ENCODE peak calls at places on chromosomes 4 and X, in five cellular contexts. X is retina, Q is iris pigment epithelial cell, D is left ventricle myocardium inferior, W is OCI-LY7. K is an unnamed sample.
A peak's percentile ranks its signal among the peaks of the same experiment; 100 is the strongest.

GRCh38 chrX:3345281-3346081 is 971 bp downstream of the MXRA5 start:
- DNase-seq in X (peak; percentile 39), Q (peak; percentile 29), D (peak; percentile 58), W (no peak), K (peak; percentile 57)

GRCh38 chr4:13430834-13431568 is 53.1 kb downstream of the RAB28 start:
- DNase-seq in X (no peak), Q (peak; percentile 10), D (no peak), W (peak; percentile 12), K (no peak)

GRCh38 chr4:6235012-6235411 is 34.6 kb upstream of the WFS1 start:
- DNase-seq in X (no peak), Q (no peak), D (no peak), W (no peak), K (no peak)

GRCh38 chr4:15162465-15163283 is 160.4 kb downstream of the CPEB2 start:
- DNase-seq in X (no peak), Q (peak; percentile 65), D (no peak), W (peak; percentile 11), K (peak; percentile 80)

GRCh38 chrX:132958086-132958703 is at the start of gene HS6ST2:
- DNase-seq in X (peak; percentile 67), Q (no peak), D (no peak), W (no peak), K (no peak)

GRCh38 chr4:1473718-1474117 is 67.5 kb upstream of the NKX1-1 start:
- DNase-seq in X (no peak), Q (no peak), D (no peak), W (no peak), K (no peak)

GRCh38 chr4:56799824-56800756 is 21.4 kb downstream of the SPINK2 start:
- DNase-seq in X (peak; percentile 87), Q (peak; percentile 90), D (peak; percentile 83), W (peak; percentile 86), K (peak; percentile 94)

GRCh38 chr4:35506161-35506560 is 738.2 kb downstream of the ARAP2 start:
- DNase-seq in X (no peak), Q (no peak), D (no peak), W (no peak), K (no peak)

GRCh38 chr4:48141048-48141447 is 7.0 kb upstream of the TXK start:
- DNase-seq in X (no peak), Q (peak; percentile 50), D (no peak), W (peak; percentile 69), K (peak; percentile 72)

GRCh38 chrX:135453381-135453780 is 31.6 kb downstream of the SMIM10L2A start:
- DNase-seq in X (no peak), Q (no peak), D (no peak), W (no peak), K (no peak)

GRCh38 chr4:152360045-152360410 is 175.9 kb downstream of the FBXW7 start:
- DNase-seq in X (no peak), Q (peak; percentile 68), D (no peak), W (no peak), K (peak; percentile 61)

GRCh38 chrX:20217279-20217678 is 49.4 kb downstream of the RPS6KA3 start:
- DNase-seq in X (no peak), Q (peak; percentile 79), D (no peak), W (no peak), K (peak; percentile 75)

GRCh38 chr4:4640692-4641091 is 98.8 kb upstream of the STX18 start:
- DNase-seq in X (no peak), Q (no peak), D (no peak), W (no peak), K (no peak)

K was measured in choroid plexus epithelial cell.